ENCODE peak calls at places on chromosomes 4 and X, in seven cellular contexts. J is glomerular endothelial cell; E is neural crest cell; L is nephron progenitor cell; F is AG20443; Q is iPS-NIHi11; A is activated CD8-positive, alpha-beta memory T cell treated with anti-CD3 and anti-CD28 coated beads, Interleukin-2, amount 50 U/mL, for 48 hours. D is an unnamed sample.
A peak's percentile ranks its signal among the peaks of the same experiment; 100 is the strongest.

GRCh38 chr4:88583643-88584470 is 8.4 kb upstream of the HERC3 start:
- DNase-seq in A (no peak), F (no peak), Q (no peak), J (no peak), E (no peak), L (no peak), D (no peak)

GRCh38 chr4:2954358-2955185 is 8.6 kb downstream of the NOP14 start:
- DNase-seq in Q (peak; percentile 73), L (no peak), A (peak; percentile 87), E (no peak), J (no peak), F (no peak), D (no peak)

GRCh38 chrX:150196300-150196699 is 166.8 kb upstream of the MAMLD1 start:
- DNase-seq in A (no peak), F (no peak), Q (peak; percentile 59), E (no peak), L (no peak), J (no peak), D (no peak)

GRCh38 chrX:122565952-122566351 is 618.1 kb upstream of the GRIA3 start:
- DNase-seq in L (no peak), F (peak; percentile 72), Q (no peak), J (no peak), E (no peak), A (no peak), D (peak; percentile 74)

GRCh38 chr4:20528508-20528907 is 171.8 kb upstream of the PACRGL start:
- DNase-seq in J (no peak), L (no peak), A (no peak), Q (no peak), E (no peak), F (peak; percentile 37), D (no peak)

GRCh38 chrX:148507413-148507812 is 7.0 kb downstream of the AFF2 start:
- DNase-seq in J (no peak), L (no peak), A (no peak), E (no peak), F (no peak), Q (no peak), D (no peak)

GRCh38 chr4:108171541-108172230 is 3.0 kb upstream of the LEF1 start:
- DNase-seq in A (peak; percentile 77), Q (peak; percentile 17), L (peak; percentile 64), E (peak; percentile 29), F (no peak), J (no peak), D (no peak)

GRCh38 chr4:185272232-185272631 is 62.8 kb downstream of the SNX25 start:
- DNase-seq in L (no peak), J (no peak), F (no peak), E (no peak), A (no peak), Q (no peak), D (no peak)

GRCh38 chrX:13658602-13659001 is 5.7 kb downstream of the TCEANC start:
- DNase-seq in F (no peak), J (no peak), L (no peak), A (no peak), Q (peak; percentile 7), E (no peak), D (no peak)

GRCh38 chrX:100409316-100410082 is 574 bp downstream of the PCDH19 start:
- DNase-seq in E (no peak), J (no peak), F (no peak), A (peak; percentile 50), Q (no peak), L (peak; percentile 65), D (no peak)

GRCh38 chr4:105989411-105990242 is 94.4 kb downstream of the NPNT start:
- DNase-seq in A (no peak), L (no peak), Q (no peak), J (no peak), F (no peak), E (no peak), D (no peak)

GRCh38 chr4:184792950-184793555 is 32.7 kb downstream of the ACSL1 start:
- DNase-seq in F (peak; percentile 61), A (peak; percentile 65), L (no peak), E (no peak), Q (no peak), J (peak; percentile 71), D (peak; percentile 99)

GRCh38 chr4:143344011-143344410 is 7.3 kb downstream of the GAB1 start:
- DNase-seq in Q (no peak), F (no peak), L (no peak), E (peak; percentile 16), J (no peak), A (no peak), D (no peak)

GRCh38 chr4:87901426-87901825 is 68.7 kb downstream of the MEPE start:
- DNase-seq in J (no peak), A (no peak), F (no peak), Q (no peak), E (no peak), L (no peak), D (no peak)

GRCh38 chr4:2469192-2469984 is 482 bp downstream of the RNF4 start:
- DNase-seq in A (peak; percentile 88), L (peak; percentile 58), F (peak; percentile 71), E (no peak), Q (peak; percentile 72), J (no peak), D (no peak)

GRCh38 chr4:169131556-169132208 is 121.6 kb upstream of the CBR4 start:
- DNase-seq in J (no peak), E (no peak), L (no peak), A (no peak), Q (no peak), F (no peak), D (no peak)

GRCh38 chr4:164847967-164848649 is 28.9 kb upstream of the APELA start:
- DNase-seq in L (no peak), F (no peak), E (no peak), J (no peak), A (no peak), Q (no peak), D (no peak)

GRCh38 chr4:121189811-121190210 is 25.7 kb upstream of the TNIP3 start:
- DNase-seq in E (no peak), L (no peak), J (no peak), Q (no peak), A (peak; percentile 61), F (no peak), D (no peak)

GRCh38 chr4:25884040-25884788 is 21.4 kb upstream of the SEL1L3 start:
- DNase-seq in Q (no peak), A (no peak), L (no peak), F (peak; percentile 41), E (no peak), J (peak; percentile 56), D (peak; percentile 78)

GRCh38 chrX:110201799-110202198 is 116.1 kb downstream of the AMMECR1 start:
- DNase-seq in F (no peak), Q (no peak), J (no peak), L (no peak), A (no peak), E (no peak), D (no peak)

GRCh38 chrX:149682031-149682430 is 29.8 kb upstream of the MAGEA11 start:
- DNase-seq in J (no peak), E (no peak), Q (peak; percentile 15), A (no peak), F (no peak), L (no peak), D (no peak)

GRCh38 chrX:1392376-1393130 is 640 bp upstream of the SLC25A6 start:
- DNase-seq in J (no peak), L (peak; percentile 72), F (peak; percentile 70), Q (peak; percentile 55), E (peak; percentile 43), A (peak; percentile 83), D (no peak)

GRCh38 chr4:48343035-48343434 is 1.7 kb downstream of the SLAIN2 start:
- DNase-seq in J (no peak), A (no peak), E (no peak), L (no peak), F (no peak), Q (no peak), D (no peak)

GRCh38 chr4:184762100-184762499 is 28.2 kb upstream of the CENPU start:
- DNase-seq in F (no peak), A (no peak), E (no peak), L (no peak), J (no peak), Q (no peak), D (no peak)

GRCh38 chr4:16794816-16795445 is 103.5 kb downstream of the LDB2 start:
- DNase-seq in J (no peak), Q (peak; percentile 63), F (peak; percentile 75), E (peak; percentile 68), L (peak; percentile 67), A (peak; percentile 75), D (no peak)

GRCh38 chr4:25101836-25102235 is 58.4 kb downstream of the SEPSECS start:
- DNase-seq in A (no peak), L (no peak), F (no peak), E (no peak), J (no peak), Q (no peak), D (no peak)

GRCh38 chr4:153216546-153216945 is 12.3 kb downstream of the TRIM2 start:
- DNase-seq in J (no peak), A (no peak), E (no peak), F (no peak), L (no peak), Q (no peak), D (no peak)

GRCh38 chr4:113288691-113289090 is 239.2 kb downstream of the ANK2 start:
- DNase-seq in A (no peak), L (no peak), Q (no peak), E (no peak), F (no peak), J (no peak), D (no peak)

GRCh38 chrX:69155786-69156520 is 9.3 kb downstream of the PJA1 start:
- DNase-seq in Q (no peak), J (no peak), A (no peak), E (no peak), L (no peak), F (no peak), D (no peak)

GRCh38 chr4:171948038-171948437 is 134.8 kb downstream of the GALNTL6 start:
- DNase-seq in E (no peak), Q (no peak), F (no peak), J (no peak), A (no peak), L (no peak), D (no peak)

GRCh38 chr4:78336093-78336943 is 215.3 kb upstream of the ANXA3 start:
- DNase-seq in J (no peak), Q (no peak), F (peak; percentile 21), A (no peak), L (no peak), E (no peak), D (no peak)

GRCh38 chrX:129496625-129497024 is 26.7 kb downstream of the SMARCA1 start:
- DNase-seq in Q (no peak), L (no peak), F (peak; percentile 31), E (no peak), A (no peak), J (no peak), D (no peak)

GRCh38 chr4:140426610-140427103 is 791 bp downstream of the CLGN start:
- DNase-seq in Q (peak; percentile 55), J (no peak), F (no peak), A (no peak), E (peak; percentile 35), L (peak; percentile 55), D (no peak)

GRCh38 chr4:80184053-80184790 is 13.1 kb upstream of the PRDM8 start:
- DNase-seq in E (peak; percentile 84), F (peak; percentile 96), Q (peak; percentile 89), J (no peak), A (peak; percentile 97), L (peak; percentile 93), D (no peak)

GRCh38 chr4:81875962-81876650 is 404.4 kb upstream of the RASGEF1B start:
- DNase-seq in L (no peak), A (no peak), F (no peak), Q (no peak), E (no peak), J (no peak), D (no peak)

D was measured in kidney epithelial cell.